ENCODE peak calls at places on chromosomes 4 and X, in seven cellular contexts. X, Z, K, H, E, O and N are unnamed samples.
A peak's percentile ranks its signal among the peaks of the same experiment; 100 is the strongest.

GRCh38 chr4:10117424-10118354 is 1.1 kb upstream of the WDR1 start:
- DNase-seq in X (no peak), Z (no peak), K (no peak), H (peak; percentile 50), E (peak; percentile 57), O (peak; percentile 32), N (peak; percentile 67)

GRCh38 chr4:141046255-141046654 is 87.0 kb downstream of the RNF150 start:
- DNase-seq in X (no peak), Z (peak; percentile 100), K (no peak), H (peak; percentile 85), E (peak; percentile 85), O (peak; percentile 32), N (peak; percentile 100)

GRCh38 chr4:26826721-26827120 is 33.9 kb upstream of the STIM2 start:
- DNase-seq in X (peak; percentile 37), Z (peak; percentile 59), K (no peak), H (peak; percentile 52), E (peak; percentile 68), O (no peak), N (peak; percentile 14)

GRCh38 chrX:69987691-69988090 is 62.0 kb downstream of the AWAT2 start:
- DNase-seq in X (no peak), Z (no peak), K (no peak), H (peak; percentile 30), E (peak; percentile 27), O (no peak), N (no peak)

GRCh38 chr4:7581477-7581876 is 146.7 kb upstream of the PSAPL1 start:
- DNase-seq in X (no peak), Z (peak; percentile 15), K (no peak), H (peak; percentile 19), E (peak; percentile 41), O (peak; percentile 78), N (peak; percentile 32)

GRCh38 chrX:30713061-30713525 is 59.9 kb downstream of the GK start:
- DNase-seq in X (peak; percentile 45), Z (peak; percentile 65), K (no peak), H (peak; percentile 83), E (peak; percentile 79), O (peak; percentile 71), N (peak; percentile 81)

GRCh38 chr4:5753766-5754528 is 42.9 kb downstream of the EVC start:
- DNase-seq in X (no peak), Z (peak; percentile 97), K (peak; percentile 77), H (peak; percentile 96), E (peak; percentile 91), O (peak; percentile 19), N (peak; percentile 87)

GRCh38 chr4:101198741-101199339 is 148.5 kb downstream of the PPP3CA start:
- DNase-seq in X (no peak), Z (no peak), K (no peak), H (no peak), E (no peak), O (no peak), N (no peak)

GRCh38 chr4:177442623-177443155 is 452 bp upstream of the AGA start:
- DNase-seq in X (no peak), Z (no peak), K (no peak), H (peak; percentile 16), E (peak; percentile 24), O (no peak), N (no peak)

GRCh38 chr4:37999000-37999745 is 39.0 kb downstream of the PTTG2 start:
- DNase-seq in X (no peak), Z (no peak), K (no peak), H (no peak), E (no peak), O (peak; percentile 25), N (no peak)

GRCh38 chr4:135316266-135316779 is 1114.7 kb upstream of the PABPC4L start:
- DNase-seq in X (no peak), Z (no peak), K (no peak), H (no peak), E (no peak), O (peak; percentile 4), N (no peak)

GRCh38 chrX:151510203-151510602 is 53.3 kb upstream of the PASD1 start:
- DNase-seq in X (no peak), Z (no peak), K (no peak), H (no peak), E (no peak), O (no peak), N (no peak)

GRCh38 chrX:10636337-10636736 is 16.0 kb upstream of the MID1 start:
- DNase-seq in X (peak; percentile 23), Z (peak; percentile 68), K (no peak), H (peak; percentile 79), E (peak; percentile 78), O (peak; percentile 46), N (peak; percentile 78)

GRCh38 chrX:19864736-19865135 is 22.7 kb downstream of the SH3KBP1 start:
- DNase-seq in X (no peak), Z (no peak), K (peak; percentile 17), H (no peak), E (no peak), O (no peak), N (no peak)

GRCh38 chrX:49073641-49074575 is at the start of gene PRAF2:
- DNase-seq in X (peak; percentile 94), Z (peak; percentile 89), K (peak; percentile 97), H (peak; percentile 91), E (peak; percentile 93), O (peak; percentile 93), N (peak; percentile 89)

GRCh38 chrX:15674514-15674898 is 9.9 kb upstream of the CLTRN start:
- DNase-seq in X (peak; percentile 95), Z (peak; percentile 96), K (peak; percentile 99), H (peak; percentile 94), E (peak; percentile 94), O (peak; percentile 95), N (no peak)

GRCh38 chr4:177118596-177118995 is 191.1 kb upstream of the NEIL3 start:
- DNase-seq in X (peak; percentile 42), Z (peak; percentile 99), K (no peak), H (peak; percentile 98), E (peak; percentile 98), O (no peak), N (peak; percentile 99)

GRCh38 chr4:162560073-162560472 is 396.3 kb upstream of the FSTL5 start:
- DNase-seq in X (no peak), Z (no peak), K (no peak), H (no peak), E (no peak), O (no peak), N (no peak)

GRCh38 chr4:153831236-153831635 is 42.4 kb upstream of the SFRP2 start:
- DNase-seq in X (no peak), Z (no peak), K (no peak), H (no peak), E (no peak), O (no peak), N (no peak)

DNA sequence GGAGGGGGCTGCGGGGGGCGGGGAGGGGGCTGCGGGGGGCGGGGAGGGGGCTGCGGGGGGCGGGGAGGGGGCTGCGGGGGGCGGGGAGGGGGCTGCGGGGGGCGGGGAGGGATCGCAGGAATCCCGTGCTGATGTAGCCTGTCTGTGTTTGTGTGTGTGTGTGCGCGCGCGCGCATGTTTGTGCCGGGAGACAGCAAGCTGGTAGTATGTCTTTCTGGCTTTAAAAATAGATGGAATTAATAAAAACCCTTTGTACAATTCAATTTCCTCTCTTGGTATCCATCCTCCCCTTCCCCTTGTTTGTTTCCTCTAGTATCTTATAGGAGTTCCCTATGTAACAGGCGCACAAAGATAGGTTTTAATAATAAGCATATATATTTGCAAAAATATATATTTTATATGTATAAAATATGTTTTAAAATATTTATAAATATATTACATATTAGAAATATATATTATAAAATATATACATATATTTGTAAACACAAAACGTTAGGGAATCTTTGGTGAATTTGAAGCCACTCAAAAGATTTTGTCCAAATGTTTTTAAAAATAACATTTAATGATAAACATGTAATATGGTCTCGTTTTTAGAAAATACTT is 782 bp downstream of the ARHGAP24 start:
- DNase-seq in X (no peak), Z (no peak), K (no peak), H (peak; percentile 62), E (peak; percentile 67), O (peak; percentile 52), N (peak; percentile 60)
- H3K4me3 ChIP-seq in X (peak overlapping the region; percentile 53), Z (peak overlapping the region; percentile 47), K (peak overlapping the region; percentile 53), H (peak overlapping the region; percentile 79), E (peak overlapping the region; percentile 38), O (peak overlapping the region; percentile 37), N (peak overlapping the region; percentile 90)

DNA sequence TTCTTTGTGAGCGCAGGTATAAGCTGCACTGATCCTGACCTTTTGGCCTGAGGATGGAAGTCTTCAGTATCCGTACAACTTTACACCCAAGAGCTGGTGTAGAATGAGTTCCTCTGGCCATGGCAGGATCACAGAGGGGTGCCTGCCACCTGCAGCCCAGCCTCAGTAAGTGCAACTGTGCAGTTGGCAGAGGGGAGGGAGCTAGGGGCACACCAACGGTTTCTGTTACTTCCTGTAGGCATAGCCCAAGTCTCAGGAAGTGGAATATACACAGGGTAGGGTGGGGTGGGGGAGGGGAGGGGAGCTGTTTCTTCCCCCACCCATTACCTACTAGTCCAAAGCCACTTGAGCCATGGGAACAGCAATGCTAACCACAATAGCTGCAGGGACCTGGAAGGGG is 85.4 kb upstream of the GBA3 start:
- DNase-seq in X (peak; percentile 30), Z (peak; percentile 31), K (no peak), H (peak; percentile 47), E (peak; percentile 60), O (peak; percentile 71), N (peak; percentile 41)
- TF ChIP-seq CTCF in X (peak; percentile 54), Z (peak; percentile 64), K (no peak), H (peak; percentile 59), E (peak; percentile 63), O (peak; percentile 58), N (peak; percentile 67)

GRCh38 chrX:125678258-125678657 is 358.6 kb downstream of the TEX13C start:
- DNase-seq in X (no peak), Z (no peak), K (no peak), H (no peak), E (no peak), O (no peak), N (no peak)
- H3K4me3 ChIP-seq in X (no peak overlapping the region), Z (no peak overlapping the region), K (no peak overlapping the region), H (no peak overlapping the region), E (no peak overlapping the region), O (no peak overlapping the region), N (no peak overlapping the region)

GRCh38 chrX:7993873-7994272 is 66.7 kb upstream of the PNPLA4 start:
- DNase-seq in X (no peak), Z (peak; percentile 1), K (no peak), H (no peak), E (no peak), O (no peak), N (no peak)

GRCh38 chrX:7996851-7997250 is 69.6 kb upstream of the PNPLA4 start:
- DNase-seq in X (no peak), Z (no peak), K (no peak), H (no peak), E (no peak), O (no peak), N (peak; percentile 8)

GRCh38 chrX:7996414-7996813 is 69.2 kb upstream of the PNPLA4 start:
- DNase-seq in X (no peak), Z (peak; percentile 40), K (no peak), H (peak; percentile 49), E (peak; percentile 46), O (peak; percentile 36), N (peak; percentile 55)
- TF ChIP-seq CTCF in X (peak; percentile 40), Z (peak; percentile 58), K (no peak), H (peak; percentile 50), E (peak; percentile 50), O (peak; percentile 64), N (peak; percentile 43)

GRCh38 chr4:94454405-94454804 is 2.7 kb downstream of the PDLIM5 start:
- DNase-seq in X (no peak), Z (peak; percentile 15), K (no peak), H (no peak), E (peak; percentile 35), O (no peak), N (no peak)
- H3K4me3 ChIP-seq in X (peak overlapping the region; percentile 80), Z (no peak overlapping the region), K (no peak overlapping the region), H (peak overlapping the region; percentile 87), E (peak overlapping the region; percentile 94), O (peak overlapping the region; percentile 82), N (peak overlapping the region; percentile 24)